ENCODE peak calls at places on chromosomes 16 and 17, in five cellular contexts. V is GM03348; O is hypothalamus; K is stimulated activated CD8-positive, alpha-beta memory T cell treated with anti-CD3 and anti-CD28 coated beads, Interleukin-12 subunit alpha, Interleukin-12 subunit beta, amount 100 ng/mL, for 4 hours; H is NCI-H1092. Q is an unnamed sample.

GRCh38 chr17:7448461-7448860 is 3.6 kb downstream of the CHRNB1 start:
- DNase-seq in V (no peak), O (no peak), K (no peak), H (no peak), Q (no peak)

GRCh38 chr17:33838281-33838680 is 416.8 kb upstream of the CCL2 start:
- DNase-seq in V (no peak), O (no peak), K (no peak), H (no peak), Q (no peak)

GRCh38 chr17:73360961-73361761 is 49.4 kb upstream of the CDC42EP4 start:
- DNase-seq in V (no peak), O (no peak), K (no peak), H (no peak), Q (no peak)

GRCh38 chr17:74921045-74921681 is 1.9 kb downstream of the USH1G start:
- DNase-seq in V (no peak), O (no peak), K (no peak), H (no peak), Q (no peak)

GRCh38 chr16:89373355-89374110 is 116.8 kb downstream of the ANKRD11 start:
- DNase-seq in V (no peak), O (no peak), K (no peak), H (no peak), Q (no peak)

GRCh38 chr16:3096362-3096761 is 2.7 kb downstream of the ZSCAN10 start:
- DNase-seq in V (no peak), O (no peak), K (no peak), H (no peak), Q (no peak)

GRCh38 chr16:66714659-66715307 is 18.2 kb upstream of the CMTM4 start:
- DNase-seq in V (no peak), O (no peak), K (no peak), H (peak; percentile 4), Q (no peak)

GRCh38 chr16:64238576-64238975 is 883.3 kb downstream of the CDH11 start:
- DNase-seq in V (peak; percentile 73), O (no peak), K (no peak), H (no peak), Q (no peak)

GRCh38 chr17:2337811-2338657 is 733 bp downstream of the SGSM2 start:
- DNase-seq in V (peak; percentile 93), O (peak; percentile 52), K (peak; percentile 28), H (peak; percentile 8), Q (peak; percentile 15)

GRCh38 chr17:73956595-73957465 is 246.6 kb upstream of the RPL38 start:
- DNase-seq in V (no peak), O (peak; percentile 39), K (no peak), H (peak; percentile 52), Q (peak; percentile 17)

GRCh38 chr17:37643118-37643766 is at the start of gene DDX52:
- DNase-seq in V (peak; percentile 96), O (peak; percentile 78), K (peak; percentile 79), H (peak; percentile 84), Q (peak; percentile 88)

GRCh38 chr16:69270395-69270794 is 40.8 kb upstream of the VPS4A start:
- DNase-seq in V (peak; percentile 44), O (no peak), K (no peak), H (no peak), Q (no peak)

GRCh38 chr16:53734908-53735307 is 31.0 kb downstream of the FTO start:
- DNase-seq in V (no peak), O (no peak), K (no peak), H (no peak), Q (no peak)

GRCh38 chr16:78125112-78125844 is 25.8 kb downstream of the WWOX start:
- DNase-seq in V (no peak), O (no peak), K (no peak), H (no peak), Q (no peak)

GRCh38 chr17:63930951-63931575 is 1.1 kb downstream of the CD79B start:
- DNase-seq in V (no peak), O (no peak), K (peak; percentile 35), H (no peak), Q (no peak)

GRCh38 chr17:37147301-37147812 is 198.6 kb downstream of the AATF start:
- DNase-seq in V (no peak), O (no peak), K (no peak), H (no peak), Q (no peak)

GRCh38 chr17:78176548-78177025 is 8.2 kb downstream of the SYNGR2 start:
- DNase-seq in V (peak; percentile 81), O (peak; percentile 26), K (peak; percentile 58), H (no peak), Q (peak; percentile 37)

GRCh38 chr16:29315916-29316517 is 90.5 kb downstream of the NPIPB11 start:
- DNase-seq in V (no peak), O (no peak), K (no peak), H (no peak), Q (no peak)

GRCh38 chr17:34257986-34258326 is 2.9 kb downstream of the CCL2 start:
- DNase-seq in V (no peak), O (no peak), K (no peak), H (no peak), Q (no peak)

GRCh38 chr16:3819741-3820724 is 60.5 kb downstream of the CREBBP start:
- DNase-seq in V (peak; percentile 80), O (no peak), K (no peak), H (peak; percentile 94), Q (peak; percentile 46)

GRCh38 chr17:8122923-8123694 is 797 bp downstream of the HES7 start:
- DNase-seq in V (peak; percentile 40), O (no peak), K (no peak), H (no peak), Q (no peak)

GRCh38 chr17:42562845-42563509 is 1.0 kb downstream of the COASY start:
- DNase-seq in V (no peak), O (no peak), K (no peak), H (no peak), Q (no peak)

GRCh38 chr16:67302882-67303434 is 23.6 kb downstream of the KCTD19 start:
- DNase-seq in V (no peak), O (no peak), K (no peak), H (no peak), Q (no peak)

GRCh38 chr17:65797101-65797500 is 235.7 kb upstream of the AXIN2 start:
- DNase-seq in V (no peak), O (no peak), K (no peak), H (no peak), Q (no peak)

GRCh38 chr17:31388770-31389672 is 2.5 kb upstream of the RAB11FIP4 start:
- DNase-seq in V (peak; percentile 68), O (peak; percentile 26), K (no peak), H (peak; percentile 22), Q (peak; percentile 29)

GRCh38 chr17:82687375-82687861 is 11.1 kb downstream of the RAB40B start:
- DNase-seq in V (no peak), O (no peak), K (no peak), H (no peak), Q (no peak)

GRCh38 chr16:1312459-1312801 is 3.0 kb downstream of the UBE2I start:
- DNase-seq in V (no peak), O (no peak), K (no peak), H (no peak), Q (no peak)

GRCh38 chr16:30139895-30140481 is 17.0 kb upstream of the MAPK3 start:
- DNase-seq in V (no peak), O (no peak), K (no peak), H (no peak), Q (no peak)

GRCh38 chr16:80114699-80115098 is 426.1 kb upstream of the DYNLRB2 start:
- DNase-seq in V (no peak), O (no peak), K (no peak), H (no peak), Q (no peak)

GRCh38 chr16:54657058-54657708 is 273.5 kb upstream of the IRX5 start:
- DNase-seq in V (peak; percentile 59), O (no peak), K (no peak), H (no peak), Q (no peak)